ENCODE peak calls at places on chromosomes 4 and X, in eight cellular contexts. H, G, F, R, O, J, A and L are unnamed samples.
A peak's percentile ranks its signal among the peaks of the same experiment; 100 is the strongest.

GRCh38 chr4:114077610-114078009 is 98.2 kb upstream of the ARSJ start:
- DNase-seq in F (no peak), R (no peak), G (peak; percentile 78), O (no peak), A (no peak), J (no peak), H (no peak), L (no peak)

GRCh38 chrX:73817381-73818199 is 254.6 kb downstream of the CHIC1 start:
- DNase-seq in A (no peak), O (no peak), F (no peak), H (no peak), G (no peak), R (no peak), J (no peak), L (no peak)

GRCh38 chr4:88350786-88351185 is 27.9 kb upstream of the HERC6 start:
- DNase-seq in O (no peak), H (no peak), A (no peak), F (no peak), J (no peak), R (no peak), G (no peak), L (no peak)

GRCh38 chr4:163693776-163694175 is 199.3 kb downstream of the TMA16 start:
- DNase-seq in O (no peak), R (no peak), F (no peak), J (no peak), G (no peak), A (no peak), H (no peak), L (no peak)

GRCh38 chrX:72247206-72247944 is 8.5 kb upstream of the ERCC6L start:
- DNase-seq in A (no peak), G (no peak), O (no peak), R (no peak), F (no peak), H (no peak), J (peak; percentile 33), L (no peak)

GRCh38 chr4:10032625-10033024 is 11.3 kb upstream of the SLC2A9 start:
- DNase-seq in H (no peak), G (peak; percentile 18), J (no peak), O (no peak), A (no peak), R (no peak), F (no peak), L (no peak)

GRCh38 chr4:164116286-164116685 is 621.8 kb downstream of the TMA16 start:
- DNase-seq in J (no peak), O (no peak), F (no peak), R (no peak), H (no peak), G (no peak), A (no peak), L (no peak)

GRCh38 chr4:76987685-76988084 is 38.1 kb downstream of the SEPTIN11 start:
- DNase-seq in J (no peak), A (no peak), O (no peak), F (no peak), H (no peak), G (no peak), R (no peak), L (no peak)

GRCh38 chr4:35538807-35539206 is 705.5 kb downstream of the ARAP2 start:
- DNase-seq in J (no peak), R (no peak), A (no peak), H (no peak), F (no peak), O (no peak), G (no peak), L (no peak)

GRCh38 chr4:62210521-62210920 is 1010.4 kb downstream of the ADGRL3 start:
- DNase-seq in G (no peak), O (no peak), H (no peak), J (no peak), F (no peak), A (no peak), R (no peak), L (no peak)

GRCh38 chrX:52140020-52140419 is 44.7 kb upstream of the MAGED4 start:
- DNase-seq in H (no peak), A (no peak), F (no peak), J (no peak), R (no peak), G (no peak), O (no peak), L (no peak)

GRCh38 chr4:112813790-112814189 is 176.8 kb downstream of the LARP7 start:
- DNase-seq in J (no peak), R (no peak), A (no peak), H (no peak), F (peak; percentile 47), O (no peak), G (peak; percentile 23), L (no peak)

GRCh38 chr4:76558391-76559235 is 123.6 kb downstream of the SHROOM3 start:
- DNase-seq in O (no peak), A (no peak), G (no peak), J (no peak), H (no peak), F (no peak), R (no peak), L (no peak)

GRCh38 chr4:24770111-24770584 is 25.2 kb upstream of the SOD3 start:
- DNase-seq in J (no peak), H (no peak), O (no peak), F (peak; percentile 39), R (no peak), A (no peak), G (peak; percentile 88), L (no peak)